ENCODE peak calls at places on chromosomes 16 and 17, in four cellular contexts. One of them, this sample, is unnamed.

GRCh38 chr16:56691885-56692284 is 9.6 kb downstream of the MT1X start:
- DNase-seq in GM12878: no peak
- DNase-seq in K562: no peak
- DNase-seq in HCT116: peak; percentile 66
- DNase-seq in this sample: peak; percentile 4

GRCh38 chr17:2871205-2871604 is 75.0 kb downstream of the RAP1GAP2 start:
- DNase-seq in GM12878: no peak
- DNase-seq in K562: no peak
- DNase-seq in HCT116: no peak
- DNase-seq in this sample: no peak

GRCh38 chr16:610513-611381 is 20.0 kb upstream of the WFIKKN1 start:
- DNase-seq in GM12878: no peak
- DNase-seq in K562: no peak
- DNase-seq in HCT116: no peak
- DNase-seq in this sample: no peak

GRCh38 chr16:85479972-85480726 is 133.0 kb upstream of the GSE1 start:
- DNase-seq in GM12878: no peak
- DNase-seq in K562: no peak
- DNase-seq in HCT116: no peak
- DNase-seq in this sample: peak; percentile 71

GRCh38 chr17:39357488-39357887 is 43.9 kb downstream of the FBXL20 start:
- DNase-seq in GM12878: no peak
- DNase-seq in K562: no peak
- DNase-seq in HCT116: no peak
- DNase-seq in this sample: no peak

GRCh38 chr17:36641331-36641876 is 40.0 kb downstream of the MRM1 start:
- DNase-seq in GM12878: no peak
- DNase-seq in K562: no peak
- DNase-seq in HCT116: no peak
- DNase-seq in this sample: no peak

GRCh38 chr17:41754066-41754465 is 19.6 kb upstream of the HAP1 start:
- DNase-seq in GM12878: no peak
- DNase-seq in K562: no peak
- DNase-seq in HCT116: no peak
- DNase-seq in this sample: no peak

GRCh38 chr16:54320895-54321294 is 34.3 kb upstream of the IRX3 start:
- DNase-seq in GM12878: no peak
- DNase-seq in K562: no peak
- DNase-seq in HCT116: no peak
- DNase-seq in this sample: no peak

GRCh38 chr17:59105852-59106462 is 723 bp downstream of the TRIM37 start:
- DNase-seq in GM12878: no peak
- DNase-seq in K562: no peak
- DNase-seq in HCT116: no peak
- DNase-seq in this sample: peak; percentile 21

GRCh38 chr17:31397256-31397939 is 5.9 kb downstream of the RAB11FIP4 start:
- DNase-seq in GM12878: no peak
- DNase-seq in K562: no peak
- DNase-seq in HCT116: no peak
- DNase-seq in this sample: no peak

GRCh38 chr16:70749006-70749678 is 51.8 kb downstream of the VAC14 start:
- DNase-seq in GM12878: no peak
- DNase-seq in K562: no peak
- DNase-seq in HCT116: no peak
- DNase-seq in this sample: no peak

GRCh38 chr17:7078711-7079110 is 1.3 kb downstream of the CLEC10A start:
- DNase-seq in GM12878: no peak
- DNase-seq in K562: no peak
- DNase-seq in HCT116: no peak
- DNase-seq in this sample: no peak

GRCh38 chr16:1505073-1505844 is 12.1 kb downstream of the TELO2 start:
- DNase-seq in GM12878: no peak
- DNase-seq in K562: no peak
- DNase-seq in HCT116: no peak
- DNase-seq in this sample: no peak

GRCh38 chr16:77499373-77500285 is 64.8 kb upstream of the ADAMTS18 start:
- DNase-seq in GM12878: no peak
- DNase-seq in K562: no peak
- DNase-seq in HCT116: no peak
- DNase-seq in this sample: no peak

GRCh38 chr16:83995756-83996155 is 27.7 kb downstream of the NECAB2 start:
- DNase-seq in GM12878: no peak
- DNase-seq in K562: peak; percentile 73
- DNase-seq in HCT116: peak; percentile 18
- DNase-seq in this sample: no peak

GRCh38 chr17:27533874-27534815 is 77.9 kb downstream of the KSR1 start:
- DNase-seq in GM12878: no peak
- DNase-seq in K562: no peak
- DNase-seq in HCT116: no peak
- DNase-seq in this sample: no peak

GRCh38 chr17:66574123-66574522 is 260.8 kb upstream of the CACNG5 start:
- DNase-seq in GM12878: no peak
- DNase-seq in K562: no peak
- DNase-seq in HCT116: no peak
- DNase-seq in this sample: no peak

GRCh38 chr16:10862432-10862831 is 14.6 kb upstream of the CIITA start:
- DNase-seq in GM12878: no peak
- DNase-seq in K562: no peak
- DNase-seq in HCT116: peak; percentile 37
- DNase-seq in this sample: no peak

GRCh38 chr17:31598921-31599571 is 207.6 kb downstream of the RAB11FIP4 start:
- DNase-seq in GM12878: no peak
- DNase-seq in K562: no peak
- DNase-seq in HCT116: no peak
- DNase-seq in this sample: peak; percentile 33

GRCh38 chr16:21260870-21261791 is 17.0 kb downstream of the CRYM start:
- DNase-seq in GM12878: no peak
- DNase-seq in K562: peak; percentile 90
- DNase-seq in HCT116: peak; percentile 51
- DNase-seq in this sample: peak; percentile 4

GRCh38 chr17:5468075-5468473 is 708 bp downstream of the DHX33 start:
- DNase-seq in GM12878: no peak
- DNase-seq in K562: peak; percentile 19
- DNase-seq in HCT116: no peak
- DNase-seq in this sample: no peak

GRCh38 chr16:22428654-22429053 is 54.2 kb upstream of the CDR2 start:
- DNase-seq in GM12878: no peak
- DNase-seq in K562: no peak
- DNase-seq in HCT116: no peak
- DNase-seq in this sample: no peak

GRCh38 chr16:78762222-78762621 is 662.8 kb downstream of the WWOX start:
- DNase-seq in GM12878: no peak
- DNase-seq in K562: no peak
- DNase-seq in HCT116: no peak
- DNase-seq in this sample: no peak

GRCh38 chr17:81049372-81049911 is 14.5 kb downstream of the BAIAP2 start:
- DNase-seq in GM12878: peak; percentile 17
- DNase-seq in K562: no peak
- DNase-seq in HCT116: no peak
- DNase-seq in this sample: no peak

DNA sequence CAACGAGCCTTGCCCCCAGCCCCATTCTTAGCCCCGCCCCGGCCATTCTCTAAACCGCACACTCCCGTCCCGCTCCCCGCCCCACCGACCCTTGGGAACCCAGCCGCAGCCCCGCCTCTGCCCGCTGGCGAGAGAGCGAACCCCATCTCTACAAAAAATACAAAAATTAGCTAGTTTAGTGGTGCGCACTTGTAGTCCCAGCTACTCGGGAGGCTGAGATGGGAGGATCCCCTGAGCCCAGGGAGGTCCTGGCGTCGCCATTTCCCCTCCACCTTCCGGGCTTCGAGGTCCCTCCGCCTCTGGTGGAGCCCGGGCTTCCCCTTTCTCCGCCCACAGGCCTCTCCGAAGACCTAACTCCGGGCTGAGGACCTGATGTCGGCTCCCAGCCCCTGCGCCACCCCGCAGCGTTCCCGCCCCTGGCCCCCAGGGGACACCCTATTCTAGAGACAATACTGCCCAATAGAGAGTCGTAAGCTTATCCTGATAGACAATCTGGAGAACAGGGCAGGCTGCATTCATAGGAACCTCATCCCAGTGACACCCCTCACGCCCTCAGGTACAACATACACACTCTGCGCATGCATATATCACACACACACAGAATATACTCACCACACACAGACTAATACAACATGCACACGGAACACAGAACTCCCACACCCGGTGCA is 483 bp upstream of the PROCA1 start:
- DNase-seq in GM12878: no peak
- DNase-seq in K562: peak; percentile 83
- DNase-seq in HCT116: no peak
- DNase-seq in this sample: no peak
- TF ChIP-seq JUND in GM12878: no peak
- TF ChIP-seq JUND in K562: no peak
- TF ChIP-seq JUND in HCT116: no peak
- TF ChIP-seq JUND in this sample: no peak

GRCh38 chr17:72038427-72038826 is 82.4 kb upstream of the SOX9 start:
- DNase-seq in GM12878: no peak
- DNase-seq in K562: no peak
- DNase-seq in HCT116: no peak
- DNase-seq in this sample: no peak

GRCh38 chr17:72034000-72034399 is 86.8 kb upstream of the SOX9 start:
- DNase-seq in GM12878: peak; percentile 76
- DNase-seq in K562: no peak
- DNase-seq in HCT116: no peak
- DNase-seq in this sample: no peak

GRCh38 chr17:72039490-72039889 is 81.3 kb upstream of the SOX9 start:
- DNase-seq in GM12878: no peak
- DNase-seq in K562: no peak
- DNase-seq in HCT116: no peak
- DNase-seq in this sample: no peak
- TF ChIP-seq JUND in GM12878: no peak
- TF ChIP-seq JUND in K562: no peak
- TF ChIP-seq JUND in HCT116: no peak
- TF ChIP-seq JUND in this sample: no peak

GRCh38 chr16:27362570-27363245 is 39.3 kb upstream of the IL21R start:
- DNase-seq in GM12878: no peak
- DNase-seq in K562: no peak
- DNase-seq in HCT116: no peak
- DNase-seq in this sample: no peak

GRCh38 chr16:27363797-27364196 is 38.2 kb upstream of the IL21R start:
- DNase-seq in GM12878: no peak
- DNase-seq in K562: no peak
- DNase-seq in HCT116: no peak
- DNase-seq in this sample: peak; percentile 72

GRCh38 chr16:27365142-27366089 is 36.6 kb upstream of the IL21R start:
- DNase-seq in GM12878: no peak
- DNase-seq in K562: no peak
- DNase-seq in HCT116: peak; percentile 69
- DNase-seq in this sample: no peak

GRCh38 chr16:27363246-27363632 is 38.7 kb upstream of the IL21R start:
- DNase-seq in GM12878: no peak
- DNase-seq in K562: no peak
- DNase-seq in HCT116: no peak
- DNase-seq in this sample: no peak

DNA sequence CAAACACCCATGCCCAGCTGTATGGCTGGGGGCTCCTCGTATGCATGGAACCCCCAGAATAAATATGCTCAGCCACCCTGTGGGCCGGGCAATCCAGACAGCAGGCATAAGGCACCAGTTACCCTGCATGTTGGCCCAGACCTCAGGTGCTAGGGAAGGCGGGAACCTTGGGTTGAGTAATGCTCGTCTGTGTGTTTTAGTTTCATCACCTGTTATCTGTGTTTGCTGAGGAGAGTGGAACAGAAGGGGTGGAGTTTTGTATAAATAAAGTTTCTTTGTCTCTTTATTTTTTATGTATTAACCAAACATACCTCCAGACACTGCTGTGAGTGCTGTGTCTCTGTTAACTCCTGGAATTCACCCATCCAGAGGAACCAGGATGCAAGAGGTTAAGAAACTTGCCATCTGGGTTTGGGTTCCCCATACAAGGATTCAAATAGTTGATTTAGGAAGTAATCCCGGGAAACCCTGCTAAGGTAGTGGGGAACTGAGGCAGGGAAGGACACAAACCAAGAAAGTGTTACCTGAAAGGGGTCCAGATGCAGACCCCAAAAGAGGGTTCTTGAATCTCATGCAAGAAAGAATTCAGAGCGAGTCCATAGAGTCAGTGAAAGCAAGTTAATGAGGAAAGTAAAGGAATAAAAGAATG is 37.4 kb upstream of the IL21R start:
- DNase-seq in GM12878: no peak
- DNase-seq in K562: no peak
- DNase-seq in HCT116: no peak
- DNase-seq in this sample: no peak
- TF ChIP-seq JUND in GM12878: no peak
- TF ChIP-seq JUND in K562: no peak
- TF ChIP-seq JUND in HCT116: no peak
- TF ChIP-seq JUND in this sample: no peak

DNA sequence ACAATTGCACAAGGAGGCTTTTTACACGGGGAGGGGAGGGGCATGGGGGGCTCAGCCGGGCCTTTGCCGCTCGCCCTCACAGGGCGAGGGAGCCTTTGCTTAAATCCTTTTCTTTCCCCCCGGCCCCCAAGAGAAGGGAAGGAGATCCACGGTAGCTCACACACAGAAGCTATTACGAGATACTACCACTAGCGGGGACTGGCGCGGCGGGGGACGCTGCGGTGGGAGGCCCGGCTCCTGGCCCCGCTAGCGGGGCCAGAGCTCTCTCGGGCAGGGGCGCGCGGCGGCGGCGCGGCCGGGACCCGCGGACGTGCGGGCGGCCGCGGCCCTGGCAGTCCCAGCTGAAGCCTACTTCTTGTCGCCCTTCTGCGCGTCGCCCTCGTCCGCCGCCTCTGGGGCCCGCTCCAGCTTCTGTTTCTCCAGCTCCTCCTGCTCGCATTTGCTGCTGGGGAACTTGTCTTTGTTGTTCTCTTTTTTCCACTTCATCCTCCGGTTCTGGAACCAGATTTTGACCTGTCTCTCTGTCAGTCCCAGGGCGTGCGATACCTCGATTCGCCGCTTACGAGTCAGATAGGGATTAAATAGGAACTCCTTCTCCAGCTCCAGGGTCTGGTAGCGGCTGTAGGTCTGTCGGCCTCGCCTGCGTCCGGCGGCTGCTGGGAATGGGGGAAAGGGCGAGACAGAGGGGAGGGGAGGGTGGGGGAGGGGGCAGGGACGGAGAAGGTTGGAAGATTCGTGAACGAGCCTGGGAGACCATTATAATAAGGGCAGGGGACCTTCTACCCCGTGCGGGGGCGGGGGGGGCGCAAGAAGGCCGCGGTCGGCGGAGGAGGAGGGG is 2.0 kb downstream of the HOXB8 start:
- DNase-seq in GM12878: no peak
- DNase-seq in K562: no peak
- DNase-seq in HCT116: no peak
- DNase-seq in this sample: no peak
- TF ChIP-seq JUND in GM12878: no peak
- TF ChIP-seq JUND in K562: no peak
- TF ChIP-seq JUND in HCT116: no peak
- TF ChIP-seq JUND in this sample: no peak

GRCh38 chr17:77327566-77328463 is 187.0 kb downstream of the SEC14L1 start:
- DNase-seq in GM12878: no peak
- DNase-seq in K562: no peak
- DNase-seq in HCT116: no peak
- DNase-seq in this sample: no peak
- TF ChIP-seq JUND in GM12878: no peak
- TF ChIP-seq JUND in K562: no peak
- TF ChIP-seq JUND in HCT116: no peak
- TF ChIP-seq JUND in this sample: no peak

GRCh38 chr17:10292057-10292931 is 80.5 kb downstream of the MYH13 start:
- DNase-seq in GM12878: peak; percentile 20
- DNase-seq in K562: no peak
- DNase-seq in HCT116: peak; percentile 75
- DNase-seq in this sample: no peak
- TF ChIP-seq JUND in GM12878: no peak
- TF ChIP-seq JUND in K562: no peak
- TF ChIP-seq JUND in HCT116: peak; percentile 76
- TF ChIP-seq JUND in this sample: no peak

This sample was measured in T47D.